ENCODE peak calls at places on chromosome 1, in nine cellular contexts. F is bronchial epithelial cell, O is cardiac fibroblast, Z is cardiac muscle cell, V is endothelial cell of umbilical vein, W is tibial nerve, G is endothelial cell, M is fibroblast of mammary gland, B is Calu3. U is an unnamed sample.

GRCh38 chr1:235883261-235883927 is 16.7 kb upstream of the LYST start:
- DNase-seq in G (no peak), O (peak; percentile 93), Z (peak; percentile 91), B (peak; percentile 75), W (peak; percentile 94), F (peak; percentile 60), V (peak; percentile 39), M (peak; percentile 98), U (peak; percentile 62)

GRCh38 chr1:98277111-98277510 is 356.3 kb upstream of the DPYD start:
- DNase-seq in M (peak; percentile 67), V (peak; percentile 20), F (peak; percentile 82), O (peak; percentile 69), Z (peak; percentile 52), B (peak; percentile 5), G (no peak), W (no peak), U (no peak)

GRCh38 chr1:160646711-160647328 is at the start of gene SLAMF1:
- DNase-seq in G (no peak), V (no peak), W (no peak), B (no peak), Z (no peak), F (no peak), M (peak; percentile 31), O (peak; percentile 40), U (peak; percentile 70)

GRCh38 chr1:150148834-150149489 is 754 bp upstream of the PLEKHO1 start:
- DNase-seq in W (no peak), G (no peak), B (no peak), F (no peak), V (no peak), O (no peak), M (no peak), Z (peak; percentile 36), U (no peak)

GRCh38 chr1:184686540-184686939 is 68.1 kb downstream of the EDEM3 start:
- DNase-seq in B (no peak), V (peak; percentile 13), O (no peak), W (peak; percentile 45), M (no peak), G (no peak), F (no peak), Z (peak; percentile 47), U (no peak)

GRCh38 chr1:11845641-11846335 is 1.8 kb downstream of the NPPA start:
- DNase-seq in B (no peak), O (peak; percentile 40), G (no peak), Z (peak; percentile 45), F (peak; percentile 20), V (peak; percentile 20), W (no peak), M (peak; percentile 24), U (no peak)

GRCh38 chr1:221824025-221824424 is 82.1 kb upstream of the DUSP10 start:
- DNase-seq in V (peak; percentile 85), M (peak; percentile 90), Z (peak; percentile 27), G (no peak), W (no peak), F (peak; percentile 91), O (peak; percentile 89), B (no peak), U (peak; percentile 54)

GRCh38 chr1:112581530-112582192 is 37.3 kb downstream of the ST7L start:
- DNase-seq in M (peak; percentile 31), G (no peak), F (peak; percentile 56), W (no peak), V (peak; percentile 14), Z (peak; percentile 11), B (no peak), O (peak; percentile 43), U (no peak)

GRCh38 chr1:185108324-185108723 is 48.4 kb downstream of the TRMT1L start:
- DNase-seq in O (peak; percentile 28), W (no peak), V (no peak), G (no peak), F (no peak), Z (peak; percentile 9), B (no peak), M (peak; percentile 25), U (no peak)

GRCh38 chr1:35539073-35539823 is 18.0 kb downstream of the KIAA0319L start:
- DNase-seq in V (no peak), Z (peak; percentile 45), O (peak; percentile 45), W (no peak), M (peak; percentile 42), G (no peak), B (no peak), F (peak; percentile 32), U (peak; percentile 61)

GRCh38 chr1:115732307-115732706 is 36.2 kb downstream of the CASQ2 start:
- DNase-seq in F (no peak), W (no peak), M (no peak), G (no peak), O (no peak), B (no peak), V (no peak), Z (no peak), U (no peak)

GRCh38 chr1:54310439-54311328 is 95.5 kb downstream of the SSBP3 start:
- DNase-seq in W (peak; percentile 32), O (peak; percentile 44), B (peak; percentile 65), V (peak; percentile 68), G (peak; percentile 86), M (peak; percentile 41), F (no peak), Z (peak; percentile 66), U (peak; percentile 62)

GRCh38 chr1:235073331-235073967 is 55.2 kb downstream of the TOMM20 start:
- DNase-seq in G (no peak), V (no peak), F (peak; percentile 97), M (no peak), W (no peak), O (no peak), B (peak; percentile 97), Z (no peak), U (no peak)

GRCh38 chr1:11550664-11551283 is 71.8 kb downstream of the DISP3 start:
- DNase-seq in B (peak; percentile 61), O (peak; percentile 83), V (peak; percentile 78), G (peak; percentile 82), F (peak; percentile 65), M (peak; percentile 69), Z (peak; percentile 89), W (peak; percentile 13), U (peak; percentile 73)

GRCh38 chr1:18949689-18950414 is 6.6 kb downstream of the IFFO2 start:
- DNase-seq in M (peak; percentile 36), F (no peak), O (peak; percentile 61), V (peak; percentile 73), Z (peak; percentile 68), G (peak; percentile 24), B (no peak), W (no peak), U (peak; percentile 42)
- TF ChIP-seq CTCF in M (peak; percentile 5), F (no peak), O (peak; percentile 36), V (no peak), Z (no peak), G (no peak), B (no peak), W (peak; percentile 12), U (peak; percentile 20)

GRCh38 chr1:108570128-108570527 is 10.2 kb downstream of the EEIG2 start:
- DNase-seq in W (no peak), M (no peak), Z (peak; percentile 62), B (no peak), V (no peak), O (peak; percentile 39), G (no peak), F (peak; percentile 59), U (peak; percentile 47)
- TF ChIP-seq CTCF in W (peak; percentile 23), M (peak; percentile 51), Z (peak; percentile 59), B (no peak), V (no peak), O (peak; percentile 47), G (no peak), F (peak; percentile 70), U (peak; percentile 62)

GRCh38 chr1:147473735-147474049 is 67.6 kb upstream of the BCL9 start:
- DNase-seq in O (no peak), W (no peak), M (no peak), B (no peak), F (no peak), Z (no peak), G (no peak), V (no peak), U (no peak)

GRCh38 chr1:147472953-147473734 is 68.2 kb upstream of the BCL9 start:
- DNase-seq in F (no peak), M (peak; percentile 10), G (no peak), Z (peak; percentile 25), B (no peak), W (peak; percentile 18), O (peak; percentile 47), V (no peak), U (no peak)

GRCh38 chr1:147472489-147472888 is 68.8 kb upstream of the BCL9 start:
- DNase-seq in V (no peak), W (no peak), M (no peak), B (no peak), Z (no peak), F (no peak), O (no peak), G (no peak), U (no peak)

GRCh38 chr1:147478556-147478955 is 62.7 kb upstream of the BCL9 start:
- DNase-seq in M (no peak), B (no peak), F (peak; percentile 33), O (no peak), W (no peak), G (no peak), Z (no peak), V (no peak), U (no peak)

DNA sequence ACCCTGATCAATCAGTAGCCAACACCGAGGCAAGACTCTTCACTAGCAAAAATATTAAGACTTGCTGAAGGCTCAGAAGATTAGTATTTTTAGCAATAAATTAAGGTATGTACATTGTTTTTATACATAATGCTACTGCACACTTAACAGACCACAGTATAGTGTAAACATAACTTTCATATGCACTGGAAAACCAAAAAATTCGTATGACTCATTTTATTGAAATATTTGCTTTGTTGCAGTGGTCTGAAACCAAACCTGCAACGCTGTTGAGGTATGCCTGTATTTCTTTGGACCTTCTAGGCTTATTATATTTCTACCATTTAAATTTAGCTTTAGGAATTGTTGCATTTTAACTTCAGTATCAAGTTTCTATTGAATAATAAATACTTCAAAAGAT is 65.8 kb upstream of the BCL9 start:
- DNase-seq in F (peak; percentile 34), M (no peak), O (no peak), B (no peak), Z (no peak), W (no peak), G (no peak), V (no peak), U (no peak)
- TF ChIP-seq CTCF in F (no peak), M (no peak), O (no peak), B (no peak), Z (no peak), W (no peak), G (no peak), V (no peak), U (no peak)

GRCh38 chr1:43067856-43068751 is 104.0 kb downstream of the EBNA1BP2 start:
- DNase-seq in M (no peak), B (peak; percentile 29), Z (no peak), O (no peak), G (no peak), W (no peak), V (no peak), F (no peak), U (no peak)

GRCh38 chr1:43071241-43071640 is 100.8 kb downstream of the EBNA1BP2 start:
- DNase-seq in F (no peak), O (no peak), V (no peak), M (no peak), B (no peak), Z (no peak), G (no peak), W (no peak), U (no peak)

GRCh38 chr1:43067233-43067745 is 104.8 kb downstream of the EBNA1BP2 start:
- DNase-seq in M (no peak), W (no peak), O (no peak), B (no peak), G (no peak), V (no peak), Z (no peak), F (no peak), U (no peak)

GRCh38 chr1:43068911-43069310 is 103.2 kb downstream of the EBNA1BP2 start:
- DNase-seq in F (no peak), G (no peak), W (no peak), M (no peak), Z (no peak), B (no peak), V (no peak), O (no peak), U (no peak)

GRCh38 chr1:43069481-43070050 is 102.5 kb downstream of the EBNA1BP2 start:
- DNase-seq in Z (no peak), F (no peak), B (no peak), O (no peak), V (no peak), W (no peak), G (no peak), M (no peak), U (no peak)
- TF ChIP-seq CTCF in Z (no peak), F (no peak), B (no peak), O (no peak), V (no peak), W (no peak), G (no peak), M (no peak), U (no peak)